ENCODE peak calls at places on chromosomes 1 and 21, in ten cellular contexts. Q is GM23248; B is COR-L47; Y is activated CD8-positive, alpha-beta T cell treated with anti-CD3 and anti-CD28 coated beads, Interleukin-2, amount 10 ng/mL, durations not matched to agents 7 days and 5 days; C is breast epithelium; M is lower leg skin; S is astrocyte of the spinal cord; N is fibroblast of lung; A is activated T-cell treated with anti-CD3 and anti-CD28 coated beads for 48 hours; X is foreskin fibroblast. H is an unnamed sample.

GRCh38 chr1:159172599-159173291 is 1.3 kb downstream of the CADM3 start:
- DNase-seq in Q (no peak), B (no peak), Y (no peak), C (no peak), M (no peak), S (no peak), N (no peak), A (no peak), X (no peak), H (no peak)

GRCh38 chr1:5951846-5952410 is 40.3 kb downstream of the NPHP4 start:
- DNase-seq in Q (no peak), B (no peak), Y (no peak), C (no peak), M (no peak), S (no peak), N (no peak), A (no peak), X (no peak), H (no peak)

GRCh38 chr1:116817582-116818064 is 63.4 kb downstream of the CD2 start:
- DNase-seq in Q (peak), B (peak), Y (peak), C (no peak), M (no peak), S (no peak), N (peak), A (peak), X (peak), H (peak)

GRCh38 chr1:64065571-64065970 is 137.9 kb upstream of the UBE2U start:
- DNase-seq in Q (no peak), B (no peak), Y (no peak), C (no peak), M (no peak), S (no peak), N (no peak), A (no peak), X (no peak), H (peak)

GRCh38 chr1:36517415-36517814 is 34.7 kb upstream of the CSF3R start:
- DNase-seq in Q (no peak), B (no peak), Y (no peak), C (no peak), M (no peak), S (no peak), N (no peak), A (no peak), X (no peak), H (no peak)

GRCh38 chr1:79787631-79788030 is 781.1 kb upstream of the ADGRL4 start:
- DNase-seq in Q (no peak), B (no peak), Y (no peak), C (no peak), M (no peak), S (no peak), N (no peak), A (no peak), X (no peak), H (no peak)

GRCh38 chr1:41870076-41870562 is 48.6 kb downstream of the HIVEP3 start:
- DNase-seq in Q (peak), B (no peak), Y (no peak), C (no peak), M (no peak), S (peak), N (peak), A (no peak), X (peak), H (peak)

GRCh38 chr1:114248162-114248561 is 94.5 kb upstream of the SYT6 start:
- DNase-seq in Q (no peak), B (no peak), Y (no peak), C (no peak), M (no peak), S (no peak), N (no peak), A (no peak), X (no peak), H (no peak)

GRCh38 chr1:193120604-193121166 is 1.1 kb upstream of the CDC73 start:
- DNase-seq in Q (no peak), B (no peak), Y (no peak), C (no peak), M (no peak), S (no peak), N (no peak), A (no peak), X (no peak), H (no peak)

GRCh38 chr1:15526021-15526489 is 593 bp upstream of the DNAJC16 start:
- DNase-seq in Q (no peak), B (no peak), Y (peak), C (peak), M (peak), S (no peak), N (no peak), A (no peak), X (no peak), H (peak)

GRCh38 chr1:22662318-22662717 is 9.3 kb downstream of the C1QB start:
- DNase-seq in Q (no peak), B (no peak), Y (no peak), C (no peak), M (no peak), S (no peak), N (no peak), A (no peak), X (no peak), H (peak)

GRCh38 chr1:205583461-205584130 is 48.2 kb downstream of the ELK4 start:
- DNase-seq in Q (no peak), B (no peak), Y (no peak), C (no peak), M (no peak), S (no peak), N (no peak), A (no peak), X (no peak), H (no peak)

GRCh38 chr1:100538935-100539835 is 1.2 kb downstream of the GPR88 start:
- DNase-seq in Q (peak), B (peak), Y (peak), C (no peak), M (no peak), S (no peak), N (no peak), A (peak), X (peak), H (no peak)

GRCh38 chr1:68384872-68385390 is 64.8 kb downstream of the RPE65 start:
- DNase-seq in Q (peak), B (no peak), Y (no peak), C (no peak), M (no peak), S (peak), N (peak), A (no peak), X (peak), H (no peak)

GRCh38 chr1:1373493-1374067 is 1.4 kb downstream of the AURKAIP1 start:
- DNase-seq in Q (no peak), B (no peak), Y (no peak), C (no peak), M (no peak), S (no peak), N (no peak), A (no peak), X (no peak), H (no peak)

GRCh38 chr21:16454371-16454770 is 724.6 kb downstream of the USP25 start:
- DNase-seq in Q (peak), B (no peak), Y (no peak), C (no peak), M (no peak), S (peak), N (peak), A (no peak), X (peak), H (peak)

GRCh38 chr1:53197301-53198205 is 929 bp downstream of the CPT2 start:
- DNase-seq in Q (peak), B (no peak), Y (no peak), C (no peak), M (no peak), S (no peak), N (no peak), A (no peak), X (peak), H (peak)

GRCh38 chr1:1238702-1239178 is 6.7 kb downstream of the B3GALT6 start:
- DNase-seq in Q (no peak), B (no peak), Y (no peak), C (no peak), M (no peak), S (no peak), N (no peak), A (no peak), X (no peak), H (no peak)

GRCh38 chr1:160124709-160125478 is 9.3 kb downstream of the ATP1A2 start:
- DNase-seq in Q (peak), B (no peak), Y (no peak), C (peak), M (no peak), S (peak), N (peak), A (no peak), X (peak), H (peak)

GRCh38 chr1:153353226-153353947 is 4.3 kb upstream of the S100A9 start:
- DNase-seq in Q (peak), B (peak), Y (no peak), C (peak), M (no peak), S (no peak), N (peak), A (no peak), X (peak), H (peak)

GRCh38 chr1:78375996-78376395 is 114.8 kb upstream of the PTGFR start:
- DNase-seq in Q (peak), B (no peak), Y (no peak), C (no peak), M (no peak), S (peak), N (peak), A (no peak), X (peak), H (peak)

GRCh38 chr1:43054961-43055360 is 96.3 kb upstream of the SLC2A1 start:
- DNase-seq in Q (no peak), B (no peak), Y (no peak), C (no peak), M (no peak), S (no peak), N (no peak), A (no peak), X (no peak), H (no peak)

GRCh38 chr1:94044290-94044790 is 76.6 kb downstream of the ABCA4 start:
- DNase-seq in Q (no peak), B (peak), Y (no peak), C (peak), M (no peak), S (no peak), N (no peak), A (no peak), X (no peak), H (no peak)

GRCh38 chr21:29827236-29827635 is 112.6 kb downstream of the GRIK1 start:
- DNase-seq in Q (peak), B (no peak), Y (no peak), C (no peak), M (no peak), S (no peak), N (peak), A (no peak), X (peak), H (peak)

GRCh38 chr1:33537885-33538284 is 65.4 kb downstream of the ZSCAN20 start:
- DNase-seq in Q (no peak), B (no peak), Y (no peak), C (no peak), M (no peak), S (no peak), N (no peak), A (no peak), X (no peak), H (no peak)

GRCh38 chr1:179017383-179018326 is 8.0 kb upstream of the FAM20B start:
- DNase-seq in Q (peak), B (no peak), Y (no peak), C (no peak), M (no peak), S (no peak), N (peak), A (no peak), X (peak), H (no peak)

GRCh38 chr1:8018492-8019228 is 7.4 kb downstream of the ERRFI1 start:
- DNase-seq in Q (no peak), B (no peak), Y (no peak), C (no peak), M (no peak), S (peak), N (peak), A (no peak), X (no peak), H (peak)

GRCh38 chr1:224513787-224514209 is 79.2 kb upstream of the WDR26 start:
- DNase-seq in Q (peak), B (peak), Y (peak), C (peak), M (peak), S (peak), N (peak), A (peak), X (peak), H (peak)

GRCh38 chr1:203176744-203177460 is 1.3 kb upstream of the MYBPH start:
- DNase-seq in Q (peak), B (no peak), Y (no peak), C (no peak), M (no peak), S (no peak), N (peak), A (no peak), X (no peak), H (no peak)

GRCh38 chr21:46325073-46325912 is 1.3 kb downstream of the PCNT start:
- DNase-seq in Q (peak), B (peak), Y (peak), C (peak), M (no peak), S (peak), N (peak), A (peak), X (peak), H (peak)

H was measured in choroid plexus epithelial cell.